ENCODE peak calls at places on chromosomes 12 and 14, in five cellular contexts. One of them, this sample, is unnamed.

GRCh38 chr12:6603095-6603567 is 4.0 kb downstream of the CHD4 start:
- DNase-seq in stimulated activated CD4-positive, alpha-beta T cell treated with anti-CD3 and anti-CD28 coated beads, Interleukin-12 subunit alpha, Interleukin-12 subunit beta, amount 100 ng/mL, for 48 hours: no peak
- DNase-seq in HCT116: no peak
- DNase-seq in fibroblast of the aortic adventitia: peak
- DNase-seq in endothelial cell: no peak
- DNase-seq in this sample: peak

GRCh38 chr12:109595321-109595902 is 21.8 kb downstream of the MVK start:
- DNase-seq in HCT116: no peak
- DNase-seq in endothelial cell: no peak
- DNase-seq in stimulated activated CD4-positive, alpha-beta T cell treated with anti-CD3 and anti-CD28 coated beads, Interleukin-12 subunit alpha, Interleukin-12 subunit beta, amount 100 ng/mL, for 48 hours: peak
- DNase-seq in fibroblast of the aortic adventitia: no peak
- DNase-seq in this sample: no peak

GRCh38 chr14:105881021-105881930 is 354.9 kb downstream of the TMEM121 start:
- DNase-seq in fibroblast of the aortic adventitia: no peak
- DNase-seq in stimulated activated CD4-positive, alpha-beta T cell treated with anti-CD3 and anti-CD28 coated beads, Interleukin-12 subunit alpha, Interleukin-12 subunit beta, amount 100 ng/mL, for 48 hours: no peak
- DNase-seq in endothelial cell: no peak
- DNase-seq in HCT116: no peak
- DNase-seq in this sample: no peak

GRCh38 chr12:131911251-131911650 is 16.8 kb downstream of the ULK1 start:
- DNase-seq in HCT116: no peak
- DNase-seq in stimulated activated CD4-positive, alpha-beta T cell treated with anti-CD3 and anti-CD28 coated beads, Interleukin-12 subunit alpha, Interleukin-12 subunit beta, amount 100 ng/mL, for 48 hours: no peak
- DNase-seq in fibroblast of the aortic adventitia: no peak
- DNase-seq in endothelial cell: no peak
- DNase-seq in this sample: no peak

GRCh38 chr14:52266782-52267181 is 716 bp upstream of the PTGDR start:
- DNase-seq in endothelial cell: no peak
- DNase-seq in stimulated activated CD4-positive, alpha-beta T cell treated with anti-CD3 and anti-CD28 coated beads, Interleukin-12 subunit alpha, Interleukin-12 subunit beta, amount 100 ng/mL, for 48 hours: no peak
- DNase-seq in fibroblast of the aortic adventitia: peak
- DNase-seq in HCT116: no peak
- DNase-seq in this sample: peak

GRCh38 chr12:26369588-26369987 is 174.2 kb downstream of the SSPN start:
- DNase-seq in HCT116: no peak
- DNase-seq in stimulated activated CD4-positive, alpha-beta T cell treated with anti-CD3 and anti-CD28 coated beads, Interleukin-12 subunit alpha, Interleukin-12 subunit beta, amount 100 ng/mL, for 48 hours: no peak
- DNase-seq in endothelial cell: no peak
- DNase-seq in fibroblast of the aortic adventitia: peak
- DNase-seq in this sample: peak

GRCh38 chr14:97331526-97331925 is 534.3 kb downstream of the VRK1 start:
- DNase-seq in stimulated activated CD4-positive, alpha-beta T cell treated with anti-CD3 and anti-CD28 coated beads, Interleukin-12 subunit alpha, Interleukin-12 subunit beta, amount 100 ng/mL, for 48 hours: no peak
- DNase-seq in fibroblast of the aortic adventitia: no peak
- DNase-seq in HCT116: no peak
- DNase-seq in endothelial cell: no peak
- DNase-seq in this sample: no peak

GRCh38 chr12:50017653-50018052 is 7.6 kb downstream of the RACGAP1 start:
- DNase-seq in fibroblast of the aortic adventitia: peak
- DNase-seq in endothelial cell: no peak
- DNase-seq in stimulated activated CD4-positive, alpha-beta T cell treated with anti-CD3 and anti-CD28 coated beads, Interleukin-12 subunit alpha, Interleukin-12 subunit beta, amount 100 ng/mL, for 48 hours: no peak
- DNase-seq in HCT116: no peak
- DNase-seq in this sample: peak